ENCODE peak calls at places on chromosomes 4 and X, in six cellular contexts. H is activated CD8-positive, alpha-beta memory T cell treated with anti-CD3 and anti-CD28 coated beads, Interleukin-2, amount 50 U/mL, for 4 hours; C is glutamatergic neuron; L is stimulated activated CD4-positive, alpha-beta T cell treated with anti-CD3 and anti-CD28 coated beads, TNF-alpha, amount 100 ng/mL, for 4 hours; D is NCI-H345; M is amniotic epithelial cell. A is an unnamed sample.

GRCh38 chr4:113467581-113467980 is 294.0 kb downstream of the CAMK2D start:
- DNase-seq in H (no peak), C (no peak), L (no peak), D (no peak), M (peak), A (no peak)

GRCh38 chr4:5381981-5382441 is 326.3 kb downstream of the EVC2 start:
- DNase-seq in H (no peak), C (no peak), L (no peak), D (no peak), M (peak), A (no peak)

GRCh38 chr4:46908148-46908547 is 897 bp downstream of the COX7B2 start:
- DNase-seq in H (no peak), C (no peak), L (no peak), D (no peak), M (no peak), A (no peak)

GRCh38 chrX:124401696-124402095 is 55.3 kb downstream of the SH2D1A start:
- DNase-seq in H (no peak), C (no peak), L (no peak), D (no peak), M (no peak), A (no peak)

GRCh38 chrX:119391279-119391678 is 7.9 kb upstream of the SLC25A43 start:
- DNase-seq in H (no peak), C (no peak), L (no peak), D (no peak), M (peak), A (no peak)

GRCh38 chr4:74692973-74693372 is 101.3 kb downstream of the BTC start:
- DNase-seq in H (no peak), C (no peak), L (no peak), D (no peak), M (peak), A (no peak)

GRCh38 chrX:153874091-153874365 is 11.9 kb downstream of the L1CAM start:
- DNase-seq in H (no peak), C (no peak), L (no peak), D (no peak), M (no peak), A (no peak)

GRCh38 chr4:139872274-139872673 is 206.7 kb downstream of the MGST2 start:
- DNase-seq in H (no peak), C (no peak), L (no peak), D (no peak), M (peak), A (no peak)

GRCh38 chr4:15955670-15956069 is 7.3 kb downstream of the FGFBP2 start:
- DNase-seq in H (no peak), C (no peak), L (no peak), D (no peak), M (peak), A (no peak)

A was measured in activated B cell treated with CpG ODN at 0.5 μM for 24 hours.